ENCODE peak calls at places on chromosomes 2 and 18, in eight cellular contexts. One of them, this sample, is unnamed.

GRCh38 chr2:185222311-185222710 is 516.3 kb upstream of the FSIP2 start:
- DNase-seq in T-helper 2 cell: no peak
- DNase-seq in iris pigment epithelial cell: no peak
- DNase-seq in C1 segment of cervical spinal cord: no peak
- DNase-seq in left cardiac atrium: no peak
- DNase-seq in naive thymus-derived CD4-positive, alpha-beta T cell: no peak
- DNase-seq in heart right ventricle: no peak
- DNase-seq in left ventricle myocardium superior: no peak
- DNase-seq in this sample: no peak

GRCh38 chr2:239756392-239757153 is 268.6 kb downstream of the NDUFA10 start:
- DNase-seq in left cardiac atrium: no peak
- DNase-seq in left ventricle myocardium superior: no peak
- DNase-seq in C1 segment of cervical spinal cord: no peak
- DNase-seq in iris pigment epithelial cell: peak
- DNase-seq in naive thymus-derived CD4-positive, alpha-beta T cell: no peak
- DNase-seq in T-helper 2 cell: no peak
- DNase-seq in heart right ventricle: peak
- DNase-seq in this sample: no peak

GRCh38 chr2:221283896-221284295 is 288.2 kb downstream of the EPHA4 start:
- DNase-seq in iris pigment epithelial cell: peak
- DNase-seq in T-helper 2 cell: no peak
- DNase-seq in heart right ventricle: no peak
- DNase-seq in left cardiac atrium: no peak
- DNase-seq in left ventricle myocardium superior: no peak
- DNase-seq in C1 segment of cervical spinal cord: no peak
- DNase-seq in naive thymus-derived CD4-positive, alpha-beta T cell: no peak
- DNase-seq in this sample: no peak

GRCh38 chr2:219539926-219540678 is 3.5 kb downstream of the CHPF start:
- DNase-seq in left ventricle myocardium superior: no peak
- DNase-seq in left cardiac atrium: no peak
- DNase-seq in naive thymus-derived CD4-positive, alpha-beta T cell: no peak
- DNase-seq in T-helper 2 cell: no peak
- DNase-seq in C1 segment of cervical spinal cord: no peak
- DNase-seq in heart right ventricle: no peak
- DNase-seq in iris pigment epithelial cell: no peak
- DNase-seq in this sample: no peak

GRCh38 chr2:19505199-19506136 is 147.0 kb upstream of the OSR1 start:
- DNase-seq in heart right ventricle: no peak
- DNase-seq in T-helper 2 cell: no peak
- DNase-seq in iris pigment epithelial cell: peak
- DNase-seq in naive thymus-derived CD4-positive, alpha-beta T cell: no peak
- DNase-seq in left ventricle myocardium superior: no peak
- DNase-seq in C1 segment of cervical spinal cord: no peak
- DNase-seq in left cardiac atrium: no peak
- DNase-seq in this sample: no peak

GRCh38 chr2:166375736-166376487 is at the start of gene SCN9A:
- DNase-seq in iris pigment epithelial cell: peak
- DNase-seq in left cardiac atrium: peak
- DNase-seq in naive thymus-derived CD4-positive, alpha-beta T cell: no peak
- DNase-seq in C1 segment of cervical spinal cord: peak
- DNase-seq in heart right ventricle: peak
- DNase-seq in left ventricle myocardium superior: peak
- DNase-seq in T-helper 2 cell: no peak
- DNase-seq in this sample: no peak

GRCh38 chr18:38453880-38454279 is 888.3 kb upstream of the CELF4 start:
- DNase-seq in left cardiac atrium: no peak
- DNase-seq in C1 segment of cervical spinal cord: no peak
- DNase-seq in left ventricle myocardium superior: no peak
- DNase-seq in iris pigment epithelial cell: no peak
- DNase-seq in heart right ventricle: no peak
- DNase-seq in naive thymus-derived CD4-positive, alpha-beta T cell: no peak
- DNase-seq in T-helper 2 cell: no peak
- DNase-seq in this sample: no peak

GRCh38 chr2:173808676-173809075 is 156.5 kb downstream of the SP3 start:
- DNase-seq in iris pigment epithelial cell: no peak
- DNase-seq in heart right ventricle: no peak
- DNase-seq in naive thymus-derived CD4-positive, alpha-beta T cell: no peak
- DNase-seq in T-helper 2 cell: no peak
- DNase-seq in left ventricle myocardium superior: no peak
- DNase-seq in C1 segment of cervical spinal cord: no peak
- DNase-seq in left cardiac atrium: no peak
- DNase-seq in this sample: no peak

GRCh38 chr2:202671317-202672035 is 36.7 kb downstream of the FAM117B start:
- DNase-seq in left cardiac atrium: no peak
- DNase-seq in heart right ventricle: no peak
- DNase-seq in T-helper 2 cell: no peak
- DNase-seq in C1 segment of cervical spinal cord: no peak
- DNase-seq in iris pigment epithelial cell: no peak
- DNase-seq in naive thymus-derived CD4-positive, alpha-beta T cell: no peak
- DNase-seq in left ventricle myocardium superior: no peak
- DNase-seq in this sample: no peak

GRCh38 chr2:127618551-127618950 is 27.4 kb upstream of the GPR17 start:
- DNase-seq in C1 segment of cervical spinal cord: no peak
- DNase-seq in left ventricle myocardium superior: peak
- DNase-seq in left cardiac atrium: no peak
- DNase-seq in heart right ventricle: no peak
- DNase-seq in T-helper 2 cell: no peak
- DNase-seq in iris pigment epithelial cell: no peak
- DNase-seq in naive thymus-derived CD4-positive, alpha-beta T cell: no peak
- DNase-seq in this sample: no peak

GRCh38 chr18:50131591-50131990 is 63.4 kb downstream of the MYO5B start:
- DNase-seq in iris pigment epithelial cell: no peak
- DNase-seq in C1 segment of cervical spinal cord: no peak
- DNase-seq in left cardiac atrium: no peak
- DNase-seq in heart right ventricle: no peak
- DNase-seq in naive thymus-derived CD4-positive, alpha-beta T cell: no peak
- DNase-seq in left ventricle myocardium superior: no peak
- DNase-seq in T-helper 2 cell: no peak
- DNase-seq in this sample: no peak

GRCh38 chr18:11074879-11075278 is 74.5 kb downstream of the PIEZO2 start:
- DNase-seq in iris pigment epithelial cell: no peak
- DNase-seq in left ventricle myocardium superior: no peak
- DNase-seq in heart right ventricle: no peak
- DNase-seq in T-helper 2 cell: no peak
- DNase-seq in left cardiac atrium: no peak
- DNase-seq in naive thymus-derived CD4-positive, alpha-beta T cell: no peak
- DNase-seq in C1 segment of cervical spinal cord: no peak
- DNase-seq in this sample: peak

GRCh38 chr2:200129756-200130462 is 174.5 kb downstream of the MAIP1 start:
- DNase-seq in C1 segment of cervical spinal cord: no peak
- DNase-seq in left cardiac atrium: no peak
- DNase-seq in left ventricle myocardium superior: no peak
- DNase-seq in iris pigment epithelial cell: no peak
- DNase-seq in T-helper 2 cell: no peak
- DNase-seq in naive thymus-derived CD4-positive, alpha-beta T cell: no peak
- DNase-seq in heart right ventricle: no peak
- DNase-seq in this sample: no peak

GRCh38 chr2:126753501-126754212 is 97.7 kb downstream of the GYPC start:
- DNase-seq in naive thymus-derived CD4-positive, alpha-beta T cell: no peak
- DNase-seq in T-helper 2 cell: no peak
- DNase-seq in iris pigment epithelial cell: no peak
- DNase-seq in left ventricle myocardium superior: no peak
- DNase-seq in C1 segment of cervical spinal cord: no peak
- DNase-seq in left cardiac atrium: no peak
- DNase-seq in heart right ventricle: no peak
- DNase-seq in this sample: no peak

GRCh38 chr18:66419400-66419799 is 184.5 kb downstream of the CDH19 start:
- DNase-seq in iris pigment epithelial cell: no peak
- DNase-seq in heart right ventricle: no peak
- DNase-seq in left ventricle myocardium superior: no peak
- DNase-seq in C1 segment of cervical spinal cord: no peak
- DNase-seq in naive thymus-derived CD4-positive, alpha-beta T cell: no peak
- DNase-seq in T-helper 2 cell: no peak
- DNase-seq in left cardiac atrium: no peak
- DNase-seq in this sample: no peak

GRCh38 chr2:216724190-216724589 is 28.8 kb upstream of the IGFBP5 start:
- DNase-seq in T-helper 2 cell: no peak
- DNase-seq in left ventricle myocardium superior: no peak
- DNase-seq in naive thymus-derived CD4-positive, alpha-beta T cell: no peak
- DNase-seq in heart right ventricle: no peak
- DNase-seq in C1 segment of cervical spinal cord: no peak
- DNase-seq in iris pigment epithelial cell: no peak
- DNase-seq in left cardiac atrium: no peak
- DNase-seq in this sample: no peak

GRCh38 chr2:177193240-177193639 is 19.4 kb upstream of the HNRNPA3 start:
- DNase-seq in left ventricle myocardium superior: no peak
- DNase-seq in heart right ventricle: no peak
- DNase-seq in iris pigment epithelial cell: no peak
- DNase-seq in left cardiac atrium: no peak
- DNase-seq in C1 segment of cervical spinal cord: no peak
- DNase-seq in T-helper 2 cell: no peak
- DNase-seq in naive thymus-derived CD4-positive, alpha-beta T cell: no peak
- DNase-seq in this sample: no peak

GRCh38 chr18:61892683-61893303 is at the start of gene RNF152:
- DNase-seq in T-helper 2 cell: no peak
- DNase-seq in left ventricle myocardium superior: peak
- DNase-seq in left cardiac atrium: no peak
- DNase-seq in iris pigment epithelial cell: peak
- DNase-seq in naive thymus-derived CD4-positive, alpha-beta T cell: no peak
- DNase-seq in C1 segment of cervical spinal cord: peak
- DNase-seq in heart right ventricle: peak
- DNase-seq in this sample: no peak

GRCh38 chr2:39128919-39129391 is 8.1 kb upstream of the SOS1 start:
- DNase-seq in heart right ventricle: no peak
- DNase-seq in naive thymus-derived CD4-positive, alpha-beta T cell: peak
- DNase-seq in C1 segment of cervical spinal cord: no peak
- DNase-seq in left cardiac atrium: no peak
- DNase-seq in left ventricle myocardium superior: no peak
- DNase-seq in iris pigment epithelial cell: peak
- DNase-seq in T-helper 2 cell: peak
- DNase-seq in this sample: no peak

GRCh38 chr18:56245856-56246575 is 392.4 kb downstream of the TXNL1 start:
- DNase-seq in T-helper 2 cell: no peak
- DNase-seq in left cardiac atrium: no peak
- DNase-seq in heart right ventricle: no peak
- DNase-seq in naive thymus-derived CD4-positive, alpha-beta T cell: no peak
- DNase-seq in iris pigment epithelial cell: peak
- DNase-seq in C1 segment of cervical spinal cord: no peak
- DNase-seq in left ventricle myocardium superior: no peak
- DNase-seq in this sample: peak

This sample was measured in LNCaP clone FGC.